ENCODE peak calls at places on chromosomes 2 and 18, in eight cellular contexts. One of them, this sample, is unnamed.

GRCh38 chr18:73279499-73279898 is 411.7 kb upstream of the NETO1 start:
- DNase-seq in HCT116: no peak
- DNase-seq in H1: no peak
- DNase-seq in spleen: no peak
- DNase-seq in endothelial cell of umbilical vein: no peak
- DNase-seq in K562: no peak
- DNase-seq in vagina: no peak
- DNase-seq in sigmoid colon: no peak
- DNase-seq in this sample: no peak

GRCh38 chr2:188786368-188786781 is 187.8 kb upstream of the COL3A1 start:
- DNase-seq in sigmoid colon: peak; percentile 68
- DNase-seq in vagina: no peak
- DNase-seq in H1: no peak
- DNase-seq in HCT116: peak; percentile 12
- DNase-seq in endothelial cell of umbilical vein: peak; percentile 63
- DNase-seq in spleen: no peak
- DNase-seq in K562: no peak
- DNase-seq in this sample: no peak

GRCh38 chr2:207768168-207768890 is 1.4 kb downstream of the FZD5 start:
- DNase-seq in spleen: peak; percentile 86
- DNase-seq in sigmoid colon: peak; percentile 78
- DNase-seq in K562: no peak
- DNase-seq in HCT116: no peak
- DNase-seq in H1: peak; percentile 73
- DNase-seq in endothelial cell of umbilical vein: peak; percentile 63
- DNase-seq in vagina: no peak
- DNase-seq in this sample: peak; percentile 78

GRCh38 chr2:98412751-98413445 is 31.8 kb upstream of the INPP4A start:
- DNase-seq in vagina: no peak
- DNase-seq in spleen: no peak
- DNase-seq in K562: peak; percentile 68
- DNase-seq in endothelial cell of umbilical vein: peak; percentile 87
- DNase-seq in sigmoid colon: no peak
- DNase-seq in HCT116: peak; percentile 53
- DNase-seq in H1: peak; percentile 50
- DNase-seq in this sample: no peak

GRCh38 chr2:105950521-105951389 is 206.0 kb downstream of the NCK2 start:
- DNase-seq in K562: no peak
- DNase-seq in H1: peak; percentile 53
- DNase-seq in spleen: no peak
- DNase-seq in vagina: no peak
- DNase-seq in HCT116: no peak
- DNase-seq in sigmoid colon: no peak
- DNase-seq in endothelial cell of umbilical vein: peak; percentile 6
- DNase-seq in this sample: no peak

GRCh38 chr2:127072380-127072779 is 34.6 kb downstream of the BIN1 start:
- DNase-seq in K562: no peak
- DNase-seq in HCT116: no peak
- DNase-seq in endothelial cell of umbilical vein: no peak
- DNase-seq in vagina: no peak
- DNase-seq in sigmoid colon: no peak
- DNase-seq in H1: no peak
- DNase-seq in spleen: no peak
- DNase-seq in this sample: no peak

GRCh38 chr18:25734336-25734735 is 356.1 kb downstream of the SS18 start:
- DNase-seq in sigmoid colon: no peak
- DNase-seq in K562: no peak
- DNase-seq in vagina: no peak
- DNase-seq in spleen: no peak
- DNase-seq in HCT116: no peak
- DNase-seq in endothelial cell of umbilical vein: no peak
- DNase-seq in H1: no peak
- DNase-seq in this sample: no peak

GRCh38 chr18:22705328-22705727 is 227.8 kb upstream of the RBBP8 start:
- DNase-seq in HCT116: no peak
- DNase-seq in endothelial cell of umbilical vein: no peak
- DNase-seq in vagina: no peak
- DNase-seq in spleen: no peak
- DNase-seq in sigmoid colon: no peak
- DNase-seq in H1: no peak
- DNase-seq in K562: no peak
- DNase-seq in this sample: no peak

GRCh38 chr2:120861191-120861575 is 125.5 kb downstream of the GLI2 start:
- DNase-seq in spleen: peak; percentile 62
- DNase-seq in endothelial cell of umbilical vein: no peak
- DNase-seq in H1: no peak
- DNase-seq in vagina: no peak
- DNase-seq in sigmoid colon: no peak
- DNase-seq in HCT116: no peak
- DNase-seq in K562: no peak
- DNase-seq in this sample: no peak

GRCh38 chr2:172513935-172514586 is 41.8 kb upstream of the PDK1 start:
- DNase-seq in HCT116: no peak
- DNase-seq in endothelial cell of umbilical vein: no peak
- DNase-seq in sigmoid colon: no peak
- DNase-seq in vagina: no peak
- DNase-seq in K562: no peak
- DNase-seq in spleen: peak; percentile 72
- DNase-seq in H1: no peak
- DNase-seq in this sample: no peak

GRCh38 chr18:66722671-66723070 is 118.8 kb upstream of the CDH19 start:
- DNase-seq in H1: no peak
- DNase-seq in sigmoid colon: no peak
- DNase-seq in HCT116: no peak
- DNase-seq in vagina: no peak
- DNase-seq in spleen: no peak
- DNase-seq in K562: no peak
- DNase-seq in endothelial cell of umbilical vein: no peak
- DNase-seq in this sample: no peak

GRCh38 chr18:35553300-35553699 is 28.2 kb upstream of the GALNT1 start:
- DNase-seq in sigmoid colon: no peak
- DNase-seq in K562: no peak
- DNase-seq in endothelial cell of umbilical vein: no peak
- DNase-seq in HCT116: no peak
- DNase-seq in spleen: no peak
- DNase-seq in H1: no peak
- DNase-seq in vagina: no peak
- DNase-seq in this sample: no peak

GRCh38 chr2:157843935-157844334 is 32.2 kb downstream of the ACVR1 start:
- DNase-seq in sigmoid colon: no peak
- DNase-seq in HCT116: no peak
- DNase-seq in K562: no peak
- DNase-seq in vagina: no peak
- DNase-seq in spleen: no peak
- DNase-seq in endothelial cell of umbilical vein: no peak
- DNase-seq in H1: no peak
- DNase-seq in this sample: no peak

GRCh38 chr2:44277541-44277940 is 2.3 kb downstream of the SLC3A1 start:
- DNase-seq in K562: no peak
- DNase-seq in endothelial cell of umbilical vein: no peak
- DNase-seq in sigmoid colon: no peak
- DNase-seq in spleen: no peak
- DNase-seq in H1: no peak
- DNase-seq in HCT116: no peak
- DNase-seq in vagina: no peak
- DNase-seq in this sample: no peak

GRCh38 chr2:61451178-61451577 is 19.7 kb downstream of the USP34 start:
- DNase-seq in sigmoid colon: no peak
- DNase-seq in HCT116: no peak
- DNase-seq in K562: no peak
- DNase-seq in H1: no peak
- DNase-seq in spleen: no peak
- DNase-seq in endothelial cell of umbilical vein: no peak
- DNase-seq in vagina: no peak
- DNase-seq in this sample: no peak

GRCh38 chr2:61456070-61456745 is 14.7 kb downstream of the USP34 start:
- DNase-seq in endothelial cell of umbilical vein: no peak
- DNase-seq in vagina: no peak
- DNase-seq in H1: no peak
- DNase-seq in K562: no peak
- DNase-seq in sigmoid colon: no peak
- DNase-seq in HCT116: no peak
- DNase-seq in spleen: no peak
- DNase-seq in this sample: no peak

GRCh38 chr2:61450144-61450543 is 20.7 kb downstream of the USP34 start:
- DNase-seq in K562: no peak
- DNase-seq in endothelial cell of umbilical vein: no peak
- DNase-seq in H1: no peak
- DNase-seq in sigmoid colon: no peak
- DNase-seq in HCT116: no peak
- DNase-seq in spleen: no peak
- DNase-seq in vagina: no peak
- DNase-seq in this sample: no peak

GRCh38 chr2:61454383-61454782 is 16.5 kb downstream of the USP34 start:
- DNase-seq in endothelial cell of umbilical vein: no peak
- DNase-seq in spleen: no peak
- DNase-seq in H1: no peak
- DNase-seq in sigmoid colon: no peak
- DNase-seq in vagina: no peak
- DNase-seq in K562: no peak
- DNase-seq in HCT116: no peak
- DNase-seq in this sample: no peak

DNA sequence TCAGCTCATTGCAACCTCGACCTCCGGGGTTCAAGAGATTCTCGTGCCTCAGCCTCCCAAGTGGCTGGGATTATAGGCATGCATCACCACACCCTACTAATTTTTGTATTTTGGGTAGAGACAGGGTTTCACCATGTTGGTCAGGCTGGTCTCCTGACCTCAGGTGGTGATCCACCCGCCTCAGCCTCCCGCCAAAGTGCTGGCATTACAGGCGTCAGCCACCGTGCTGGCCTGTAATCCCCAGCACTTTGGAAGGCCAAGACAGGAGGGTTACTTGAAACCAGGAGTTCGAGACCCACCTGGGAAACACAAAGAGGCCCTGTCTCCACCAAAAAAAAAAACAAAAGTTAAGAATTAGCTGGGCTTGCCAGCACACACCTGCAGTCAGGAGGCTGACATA is 18.5 kb downstream of the USP34 start:
- DNase-seq in sigmoid colon: no peak
- DNase-seq in K562: no peak
- DNase-seq in endothelial cell of umbilical vein: no peak
- DNase-seq in spleen: no peak
- DNase-seq in HCT116: no peak
- DNase-seq in vagina: no peak
- DNase-seq in H1: no peak
- DNase-seq in this sample: no peak
- H3K27me3 ChIP-seq in sigmoid colon: no peaks in the 10 kb centered on the region
- H3K27me3 ChIP-seq in K562: no peaks in the 10 kb centered on the region
- H3K27me3 ChIP-seq in endothelial cell of umbilical vein: no peaks in the 10 kb centered on the region
- H3K27me3 ChIP-seq in spleen: no peaks in the 10 kb centered on the region
- H3K27me3 ChIP-seq in HCT116: no peaks in the 10 kb centered on the region
- H3K27me3 ChIP-seq in vagina: no peaks in the 10 kb centered on the region
- H3K27me3 ChIP-seq in H1: no peaks in the 10 kb centered on the region
- H3K27me3 ChIP-seq in this sample: no peaks in the 10 kb centered on the region

DNA sequence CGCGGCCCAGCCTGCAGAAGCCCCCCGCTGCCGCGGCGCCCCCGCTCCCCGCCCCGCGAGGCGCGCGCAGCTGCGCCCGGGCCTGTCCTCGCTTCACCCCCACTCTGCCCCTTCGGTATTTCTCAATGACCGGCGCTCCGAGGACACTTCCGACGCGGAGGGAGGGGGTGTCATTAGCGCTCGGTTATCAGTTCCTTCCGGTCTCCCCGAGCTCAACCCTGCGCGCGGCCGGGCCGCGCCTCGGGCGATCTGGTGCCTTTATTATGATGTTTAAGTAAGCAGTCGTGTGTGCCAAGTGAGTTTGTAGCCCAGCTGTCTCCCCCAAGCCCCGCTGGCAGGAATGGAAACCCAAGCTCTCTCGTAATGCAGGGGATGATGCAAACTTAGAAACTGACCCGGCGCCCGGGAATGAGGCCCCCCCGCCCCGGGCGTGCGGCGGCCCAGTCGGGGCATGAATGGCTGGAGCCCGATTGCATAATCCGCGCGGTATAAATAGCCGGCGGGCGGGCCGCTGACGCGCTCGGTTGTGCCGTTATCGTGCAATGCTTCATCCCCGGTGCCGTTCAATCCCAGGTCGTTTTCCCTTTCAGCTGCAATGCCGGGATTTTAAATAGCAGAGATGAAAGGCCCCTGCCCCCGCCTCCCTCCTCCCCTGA is 3.9 kb upstream of the SPRED2 start:
- DNase-seq in HCT116: peak; percentile 63
- DNase-seq in vagina: peak; percentile 97
- DNase-seq in sigmoid colon: peak; percentile 97
- DNase-seq in K562: peak; percentile 90
- DNase-seq in spleen: peak; percentile 92
- DNase-seq in endothelial cell of umbilical vein: peak; percentile 59
- DNase-seq in H1: peak; percentile 76
- DNase-seq in this sample: peak; percentile 94
- TF ChIP-seq POLR2A in HCT116: peak; percentile 77
- TF ChIP-seq POLR2A in vagina: peak; percentile 54
- TF ChIP-seq POLR2A in sigmoid colon: peak; percentile 64
- TF ChIP-seq POLR2A in K562: peak; percentile 89
- TF ChIP-seq POLR2A in spleen: no peak
- TF ChIP-seq POLR2A in endothelial cell of umbilical vein: no peak
- TF ChIP-seq POLR2A in H1: no peak
- TF ChIP-seq POLR2A in this sample: no peak

GRCh38 chr2:36461039-36461681 is 105.6 kb downstream of the CRIM1 start:
- DNase-seq in sigmoid colon: no peak
- DNase-seq in K562: no peak
- DNase-seq in vagina: no peak
- DNase-seq in H1: no peak
- DNase-seq in endothelial cell of umbilical vein: peak; percentile 93
- DNase-seq in HCT116: peak; percentile 60
- DNase-seq in spleen: no peak
- DNase-seq in this sample: no peak
- TF ChIP-seq POLR2AphosphoS5 in sigmoid colon: peak; percentile 65
- TF ChIP-seq POLR2AphosphoS5 in K562: no peak
- TF ChIP-seq POLR2AphosphoS5 in vagina: no peak
- TF ChIP-seq POLR2AphosphoS5 in H1: no peak
- TF ChIP-seq POLR2AphosphoS5 in endothelial cell of umbilical vein: peak; percentile 87
- TF ChIP-seq POLR2AphosphoS5 in HCT116: peak; percentile 21
- TF ChIP-seq POLR2AphosphoS5 in spleen: no peak
- TF ChIP-seq POLR2AphosphoS5 in this sample: no peak

GRCh38 chr18:76654536-76654935 is 159.5 kb upstream of the ZNF516 start:
- DNase-seq in vagina: no peak
- DNase-seq in sigmoid colon: no peak
- DNase-seq in endothelial cell of umbilical vein: no peak
- DNase-seq in H1: no peak
- DNase-seq in spleen: no peak
- DNase-seq in K562: no peak
- DNase-seq in HCT116: no peak
- DNase-seq in this sample: no peak

GRCh38 chr18:76657911-76658475 is 163.0 kb upstream of the ZNF516 start:
- DNase-seq in spleen: no peak
- DNase-seq in H1: no peak
- DNase-seq in sigmoid colon: no peak
- DNase-seq in endothelial cell of umbilical vein: no peak
- DNase-seq in K562: no peak
- DNase-seq in vagina: no peak
- DNase-seq in HCT116: no peak
- DNase-seq in this sample: no peak

GRCh38 chr18:76656925-76657324 is 161.9 kb upstream of the ZNF516 start:
- DNase-seq in vagina: no peak
- DNase-seq in spleen: no peak
- DNase-seq in endothelial cell of umbilical vein: no peak
- DNase-seq in HCT116: no peak
- DNase-seq in H1: no peak
- DNase-seq in sigmoid colon: no peak
- DNase-seq in K562: no peak
- DNase-seq in this sample: no peak

GRCh38 chr18:76658627-76659026 is 163.6 kb upstream of the ZNF516 start:
- DNase-seq in K562: peak; percentile 28
- DNase-seq in endothelial cell of umbilical vein: no peak
- DNase-seq in vagina: no peak
- DNase-seq in spleen: no peak
- DNase-seq in sigmoid colon: no peak
- DNase-seq in HCT116: no peak
- DNase-seq in H1: peak; percentile 83
- DNase-seq in this sample: no peak

GRCh38 chr18:76657428-76657827 is 162.4 kb upstream of the ZNF516 start:
- DNase-seq in K562: no peak
- DNase-seq in H1: no peak
- DNase-seq in sigmoid colon: no peak
- DNase-seq in endothelial cell of umbilical vein: no peak
- DNase-seq in HCT116: no peak
- DNase-seq in spleen: no peak
- DNase-seq in vagina: no peak
- DNase-seq in this sample: no peak
- H3K27me3 ChIP-seq in K562: no peaks in the 10 kb centered on the region
- H3K27me3 ChIP-seq in H1: no peaks in the 10 kb centered on the region
- H3K27me3 ChIP-seq in sigmoid colon: no peaks in the 10 kb centered on the region
- H3K27me3 ChIP-seq in endothelial cell of umbilical vein: no peaks in the 10 kb centered on the region
- H3K27me3 ChIP-seq in HCT116: peaks cover 54% of the 10 kb centered on the region
- H3K27me3 ChIP-seq in spleen: peaks cover 49% of the 10 kb centered on the region
- H3K27me3 ChIP-seq in vagina: no peaks in the 10 kb centered on the region
- H3K27me3 ChIP-seq in this sample: peaks cover 3% of the 10 kb centered on the region

This sample was measured in suprapubic skin.